ENCODE peak calls at places on chromosomes 13 and 19, in eight cellular contexts. E, Z, A, P, B, C, H and T are unnamed samples.
A peak's percentile ranks its signal among the peaks of the same experiment; 100 is the strongest.

GRCh38 chr13:97403893-97404683 is 29.9 kb upstream of the RAP2A start:
- DNase-seq in E (no peak), Z (no peak), A (no peak), P (no peak), B (peak; percentile 70), C (no peak), H (no peak), T (no peak)

GRCh38 chr13:99083976-99084375 is 106.1 kb upstream of the DOCK9 start:
- DNase-seq in E (no peak), Z (no peak), A (no peak), P (no peak), B (no peak), C (no peak), H (no peak), T (no peak)

GRCh38 chr13:73945371-73945770 is 188.8 kb downstream of the KLF12 start:
- DNase-seq in E (no peak), Z (no peak), A (no peak), P (peak; percentile 46), B (no peak), C (no peak), H (no peak), T (no peak)

GRCh38 chr19:32708457-32708856 is 11.1 kb upstream of the TDRD12 start:
- DNase-seq in E (no peak), Z (no peak), A (no peak), P (no peak), B (no peak), C (no peak), H (no peak), T (peak; percentile 34)

GRCh38 chr19:9939301-9939913 is 3.1 kb upstream of the OLFM2 start:
- DNase-seq in E (no peak), Z (no peak), A (no peak), P (peak; percentile 44), B (peak; percentile 50), C (no peak), H (no peak), T (no peak)

GRCh38 chr19:4589579-4590410 is 30.3 kb upstream of the SEMA6B start:
- DNase-seq in E (no peak), Z (no peak), A (no peak), P (no peak), B (no peak), C (no peak), H (no peak), T (peak; percentile 22)

GRCh38 chr13:72141845-72142470 is 275.0 kb upstream of the DACH1 start:
- DNase-seq in E (no peak), Z (peak; percentile 21), A (no peak), P (peak; percentile 28), B (peak; percentile 16), C (no peak), H (peak; percentile 27), T (peak; percentile 86)

GRCh38 chr13:71590654-71591148 is 276.3 kb downstream of the DACH1 start:
- DNase-seq in E (no peak), Z (no peak), A (no peak), P (no peak), B (no peak), C (no peak), H (no peak), T (no peak)

GRCh38 chr13:40221460-40222201 is 444.8 kb downstream of the FOXO1 start:
- DNase-seq in E (no peak), Z (peak; percentile 43), A (no peak), P (peak; percentile 81), B (peak; percentile 76), C (no peak), H (no peak), T (peak; percentile 23)

GRCh38 chr19:50815443-50815842 is 8.1 kb downstream of the KLK1 start:
- DNase-seq in E (no peak), Z (no peak), A (no peak), P (no peak), B (no peak), C (no peak), H (no peak), T (no peak)

GRCh38 chr13:106581268-106581667 is 13.3 kb upstream of the ARGLU1 start:
- DNase-seq in E (no peak), Z (no peak), A (no peak), P (no peak), B (no peak), C (no peak), H (no peak), T (no peak)

GRCh38 chr13:111058796-111059506 is 56.2 kb upstream of the ARHGEF7 start:
- DNase-seq in E (no peak), Z (no peak), A (no peak), P (no peak), B (no peak), C (no peak), H (no peak), T (no peak)

GRCh38 chr13:67416047-67416925 is 186.2 kb upstream of the PCDH9 start:
- DNase-seq in E (peak; percentile 2), Z (no peak), A (no peak), P (peak; percentile 54), B (peak; percentile 63), C (no peak), H (no peak), T (peak; percentile 50)

GRCh38 chr19:52170304-52170703 is 1.1 kb downstream of the ZNF836 start:
- DNase-seq in E (no peak), Z (no peak), A (no peak), P (peak; percentile 1), B (peak; percentile 21), C (no peak), H (no peak), T (no peak)

GRCh38 chr13:97401421-97401820 is 32.5 kb upstream of the RAP2A start:
- DNase-seq in E (no peak), Z (no peak), A (no peak), P (no peak), B (no peak), C (no peak), H (no peak), T (no peak)

GRCh38 chr13:108377646-108378206 is 108.2 kb downstream of the TNFSF13B start:
- DNase-seq in E (no peak), Z (no peak), A (no peak), P (no peak), B (no peak), C (no peak), H (no peak), T (no peak)

GRCh38 chr13:57063007-57063406 is 77.7 kb upstream of the PRR20A start:
- DNase-seq in E (no peak), Z (no peak), A (no peak), P (no peak), B (no peak), C (no peak), H (no peak), T (no peak)

DNA sequence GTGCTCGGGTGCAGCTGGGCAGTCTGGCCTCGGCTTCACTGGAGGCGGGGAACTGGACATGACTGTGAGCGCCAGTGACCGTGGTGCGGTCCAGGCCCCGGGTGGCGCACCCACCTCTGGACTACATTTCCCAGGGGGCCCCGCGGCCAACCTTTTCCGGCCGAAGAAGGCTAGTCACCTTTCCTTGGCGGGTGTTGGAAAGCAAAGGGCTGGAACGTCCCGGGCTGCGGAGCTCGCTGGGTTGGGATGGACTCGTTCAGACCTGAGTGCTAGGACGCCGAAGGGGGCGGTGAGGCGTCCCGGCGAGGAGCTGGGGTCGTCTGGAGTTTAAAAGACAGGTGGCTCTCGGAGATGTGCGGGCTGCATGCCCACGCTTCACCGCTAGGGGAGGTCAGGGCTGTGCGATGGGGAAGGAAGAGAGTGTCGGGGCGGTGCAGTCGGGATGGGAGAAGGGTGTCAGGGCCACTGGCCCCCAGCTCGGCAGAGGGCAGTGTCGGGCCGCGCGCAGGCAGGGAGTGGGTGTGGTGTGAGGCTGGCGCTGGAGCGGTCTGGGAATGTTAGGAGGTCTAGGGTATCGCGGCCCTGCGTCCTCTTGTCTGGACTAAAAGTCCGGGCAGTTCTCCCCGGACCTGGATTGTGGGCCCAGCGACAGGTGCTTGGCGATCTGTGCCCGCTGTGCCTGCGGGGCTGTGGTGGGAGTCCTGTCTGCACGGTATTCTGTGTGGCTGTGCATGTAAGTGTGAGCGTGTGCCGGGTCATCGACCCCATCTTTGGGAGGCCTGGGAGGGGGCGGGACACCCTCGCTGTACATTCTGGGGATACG is 57.1 kb downstream of the ZNF568 start:
- DNase-seq in E (peak; percentile 29), Z (peak; percentile 77), A (peak; percentile 89), P (peak; percentile 74), B (peak; percentile 86), C (peak; percentile 17), H (peak; percentile 88), T (peak; percentile 81)
- TF ChIP-seq CTCF in E (peak; percentile 76), Z (peak; percentile 70), A (peak; percentile 98), P (peak; percentile 80), B (peak; percentile 77), C (peak; percentile 51), H (peak; percentile 98), T (peak; percentile 90)

GRCh38 chr19:55228015-55228391 is 560 bp downstream of the TMEM86B start:
- DNase-seq in E (no peak), Z (peak; percentile 28), A (peak; percentile 71), P (peak; percentile 18), B (peak; percentile 37), C (no peak), H (no peak), T (no peak)
- H3K4me3 ChIP-seq in E (no peak overlapping the region), Z (no peak overlapping the region), A (no peak overlapping the region), P (no peak overlapping the region), B (no peak overlapping the region), C (no peak overlapping the region), H (no peak overlapping the region), T (no peak overlapping the region)

GRCh38 chr13:43895940-43896339 is 16.2 kb downstream of the LACC1 start:
- DNase-seq in E (peak; percentile 38), Z (no peak), A (no peak), P (no peak), B (no peak), C (no peak), H (no peak), T (peak; percentile 70)

GRCh38 chr13:43894438-43894837 is 14.7 kb downstream of the LACC1 start:
- DNase-seq in E (no peak), Z (no peak), A (no peak), P (no peak), B (peak; percentile 38), C (no peak), H (no peak), T (no peak)
- TF ChIP-seq CTCF in E (peak; percentile 20), Z (no peak), A (no peak), P (peak; percentile 19), B (no peak), C (no peak), H (no peak), T (no peak)

DNA sequence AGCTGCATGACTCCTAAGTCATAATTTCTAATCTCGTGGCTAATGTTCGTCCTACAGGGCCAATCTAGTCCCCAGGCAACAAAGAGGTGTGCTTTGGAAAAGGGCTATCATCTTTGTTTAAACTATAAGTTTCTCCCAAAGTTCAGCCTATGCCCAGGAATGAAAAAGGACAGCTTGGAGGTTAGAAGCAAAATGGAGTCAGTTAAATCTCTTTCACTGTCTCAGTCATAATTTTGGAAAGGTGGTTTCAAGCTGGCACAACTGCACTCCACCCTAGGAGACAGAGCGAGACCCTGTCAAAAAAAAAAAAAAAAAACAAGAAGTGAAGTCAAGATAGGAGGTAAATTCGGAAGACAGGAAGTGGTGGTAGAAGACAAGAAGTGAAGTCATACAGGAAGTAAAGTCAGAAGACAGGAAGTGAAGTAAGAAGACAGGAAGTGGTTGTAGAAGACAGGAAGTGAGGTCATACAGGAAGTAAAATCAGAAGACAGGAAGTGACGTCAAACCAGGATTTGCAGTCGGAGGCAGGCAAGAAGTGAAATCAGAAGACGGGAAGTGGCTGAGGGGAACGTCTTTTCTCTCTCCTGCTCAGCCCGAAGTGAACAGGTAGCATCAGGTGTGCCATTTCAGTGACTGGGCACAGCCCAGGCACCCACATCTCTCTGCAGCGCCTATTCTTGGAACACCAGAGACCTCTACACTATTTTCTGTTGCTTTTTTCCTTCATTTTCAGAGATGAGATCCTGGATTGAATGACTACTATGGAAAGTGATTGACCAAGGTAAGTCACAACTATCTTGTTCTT is 32.2 kb downstream of the GP6 start:
- DNase-seq in E (no peak), Z (no peak), A (no peak), P (no peak), B (no peak), C (peak; percentile 64), H (peak; percentile 20), T (no peak)
- H3K4me3 ChIP-seq in E (no peak overlapping the region), Z (no peak overlapping the region), A (peak overlapping the region; percentile 30), P (no peak overlapping the region), B (no peak overlapping the region), C (peak overlapping the region; percentile 46), H (no peak overlapping the region), T (no peak overlapping the region)